ENCODE peak calls at places on chromosome 3, in seven cellular contexts. Z, Q, F, W, G, T and M are unnamed samples.

GRCh38 chr3:113698891-113699465 is 2.5 kb upstream of the USF3 start:
- DNase-seq in W (no peak), Q (peak; percentile 60), F (no peak), T (peak; percentile 57), G (peak; percentile 68), Z (no peak), M (no peak)

GRCh38 chr3:108486910-108487309 is 23.5 kb downstream of the MYH15 start:
- DNase-seq in W (no peak), Z (no peak), T (no peak), F (peak; percentile 16), Q (no peak), G (peak; percentile 14), M (peak; percentile 19)

GRCh38 chr3:150925751-150926201 is 20.5 kb upstream of the MINDY4B start:
- DNase-seq in W (peak; percentile 16), F (peak; percentile 77), Q (peak; percentile 60), G (peak; percentile 79), Z (peak; percentile 56), T (peak; percentile 48), M (peak; percentile 30)

GRCh38 chr3:168006584-168006983 is 89.1 kb downstream of the GOLIM4 start:
- DNase-seq in F (no peak), W (no peak), T (no peak), G (no peak), Q (no peak), Z (no peak), M (no peak)

GRCh38 chr3:21170964-21171363 is 580.0 kb downstream of the ZNF385D start:
- DNase-seq in Z (no peak), Q (no peak), W (no peak), F (no peak), G (peak; percentile 26), T (no peak), M (no peak)

GRCh38 chr3:116367761-116368395 is 77.4 kb downstream of the LSAMP start:
- DNase-seq in F (peak; percentile 36), Z (no peak), W (no peak), Q (no peak), G (no peak), T (no peak), M (no peak)

GRCh38 chr3:155347901-155348300 is 54.4 kb upstream of the STRIT1 start:
- DNase-seq in G (no peak), F (no peak), W (no peak), Q (no peak), T (no peak), Z (no peak), M (no peak)

GRCh38 chr3:64266065-64266874 is 41.0 kb upstream of the PRICKLE2 start:
- DNase-seq in Q (peak; percentile 16), W (no peak), G (no peak), F (no peak), T (no peak), Z (no peak), M (no peak)

GRCh38 chr3:21464745-21465144 is 286.3 kb downstream of the ZNF385D start:
- DNase-seq in Z (no peak), W (no peak), Q (no peak), F (no peak), G (no peak), T (no peak), M (no peak)

GRCh38 chr3:187017511-187018230 is 87.3 kb downstream of the ST6GAL1 start:
- DNase-seq in G (no peak), Q (no peak), T (peak; percentile 74), W (no peak), Z (no peak), F (no peak), M (peak; percentile 54)

GRCh38 chr3:126960604-126960995 is 22.3 kb upstream of the PLXNA1 start:
- DNase-seq in F (peak; percentile 81), Q (no peak), Z (no peak), G (no peak), W (no peak), T (peak; percentile 62), M (peak; percentile 55)

GRCh38 chr3:28406241-28406640 is 57.6 kb upstream of the AZI2 start:
- DNase-seq in T (no peak), G (no peak), W (no peak), Q (no peak), F (no peak), Z (no peak), M (no peak)

GRCh38 chr3:196525141-196525540 is 10.0 kb upstream of the SMCO1 start:
- DNase-seq in W (no peak), T (no peak), Z (no peak), F (no peak), G (no peak), Q (no peak), M (no peak)

GRCh38 chr3:141710888-141711616 is 27.0 kb upstream of the RNF7 start:
- DNase-seq in G (no peak), T (no peak), Q (no peak), W (no peak), Z (no peak), F (no peak), M (no peak)

GRCh38 chr3:97297032-97297431 is 467.5 kb upstream of the ARL6 start:
- DNase-seq in W (no peak), F (peak; percentile 36), Z (no peak), Q (no peak), T (no peak), G (no peak), M (no peak)

GRCh38 chr3:183331518-183331917 is 78.5 kb downstream of the B3GNT5 start:
- DNase-seq in F (no peak), Z (no peak), G (no peak), Q (no peak), W (no peak), T (no peak), M (no peak)

GRCh38 chr3:31358473-31359075 is 174.2 kb upstream of the STT3B start:
- DNase-seq in Z (no peak), Q (no peak), G (no peak), W (no peak), T (no peak), F (no peak), M (no peak)

GRCh38 chr3:113405180-113405579 is 36.1 kb downstream of the CFAP44 start:
- DNase-seq in Q (no peak), T (no peak), Z (no peak), F (no peak), G (no peak), W (no peak), M (no peak)

GRCh38 chr3:152026033-152026556 is 152.7 kb downstream of the SUCNR1 start:
- DNase-seq in G (no peak), T (no peak), Q (no peak), Z (no peak), F (no peak), W (no peak), M (no peak)